ENCODE peak calls at places on chromosomes 5 and 9, in five cellular contexts. D is NCI-H510A treated with DMSO at 0.1 percent for 48 hours, G is natural killer cell, H is fibroblast of lung, R is T-cell. M is an unnamed sample.

GRCh38 chr9:100459963-100460362 is 13.0 kb upstream of the TMEFF1 start:
- DNase-seq in D (no peak), G (no peak), H (no peak), R (no peak), M (no peak)

GRCh38 chr5:66362021-66362420 is 217.9 kb downstream of the SREK1 start:
- DNase-seq in D (no peak), G (no peak), H (no peak), R (no peak), M (no peak)

GRCh38 chr5:34474573-34475021 is 181.5 kb upstream of the RAI14 start:
- DNase-seq in D (peak; percentile 94), G (no peak), H (peak; percentile 42), R (no peak), M (peak; percentile 66)

GRCh38 chr5:87136733-87137132 is 130.9 kb upstream of the RASA1 start:
- DNase-seq in D (no peak), G (no peak), H (no peak), R (no peak), M (no peak)

GRCh38 chr5:163079618-163080017 is 357.8 kb upstream of the CCNG1 start:
- DNase-seq in D (no peak), G (no peak), H (peak; percentile 0), R (no peak), M (no peak)

GRCh38 chr9:18877984-18878383 is 155.0 kb downstream of the SAXO1 start:
- DNase-seq in D (no peak), G (no peak), H (no peak), R (no peak), M (no peak)

GRCh38 chr9:108994695-108995094 is 18.6 kb downstream of the CTNNAL1 start:
- DNase-seq in D (no peak), G (no peak), H (peak; percentile 39), R (no peak), M (no peak)

GRCh38 chr9:127201071-127201541 is 63.5 kb upstream of the GARNL3 start:
- DNase-seq in D (no peak), G (no peak), H (peak; percentile 27), R (no peak), M (no peak)

GRCh38 chr9:98453589-98454311 is 198.3 kb upstream of the TBC1D2 start:
- DNase-seq in D (no peak), G (no peak), H (peak; percentile 76), R (no peak), M (no peak)

GRCh38 chr5:10018670-10019069 is 231.0 kb downstream of the ATPSCKMT start:
- DNase-seq in D (no peak), G (no peak), H (peak; percentile 96), R (no peak), M (peak; percentile 95)

GRCh38 chr9:137453643-137454081 is 5.5 kb downstream of the NSMF start:
- DNase-seq in D (no peak), G (peak; percentile 63), H (peak; percentile 40), R (peak; percentile 55), M (peak; percentile 70)

GRCh38 chr9:123685489-123686083 is 244.3 kb downstream of the DENND1A start:
- DNase-seq in D (no peak), G (no peak), H (no peak), R (no peak), M (no peak)

GRCh38 chr5:170307575-170308465 is 10.2 kb upstream of the LCP2 start:
- DNase-seq in D (peak; percentile 20), G (no peak), H (peak; percentile 38), R (no peak), M (peak; percentile 95)

GRCh38 chr5:40623480-40624420 is 56.0 kb upstream of the PTGER4 start:
- DNase-seq in D (no peak), G (no peak), H (no peak), R (peak; percentile 25), M (no peak)

GRCh38 chr9:25964239-25964638 is 286.0 kb upstream of the TUSC1 start:
- DNase-seq in D (peak; percentile 1), G (no peak), H (peak; percentile 54), R (no peak), M (peak; percentile 87)

GRCh38 chr5:174414315-174414710 is 310.1 kb upstream of the MSX2 start:
- DNase-seq in D (no peak), G (no peak), H (peak; percentile 45), R (no peak), M (no peak)

GRCh38 chr5:62938927-62939326 is 360.3 kb downstream of the LRRC70 start:
- DNase-seq in D (no peak), G (no peak), H (peak; percentile 2), R (no peak), M (peak; percentile 2)

GRCh38 chr9:125674981-125675973 is 31.7 kb downstream of the MAPKAP1 start:
- DNase-seq in D (peak; percentile 28), G (no peak), H (peak; percentile 93), R (no peak), M (peak; percentile 81)

GRCh38 chr5:139744471-139745120 is 51.0 kb upstream of the PSD2 start:
- DNase-seq in D (no peak), G (no peak), H (no peak), R (no peak), M (no peak)

GRCh38 chr9:127796899-127797370 is 5.7 kb upstream of the FPGS start:
- DNase-seq in D (no peak), G (no peak), H (peak; percentile 72), R (no peak), M (peak; percentile 68)

GRCh38 chr9:127838375-127839078 is 15.9 kb downstream of the ENG start:
- DNase-seq in D (no peak), G (no peak), H (peak; percentile 95), R (no peak), M (peak; percentile 98)

GRCh38 chr9:5481744-5482027 is 28.6 kb upstream of the PDCD1LG2 start:
- DNase-seq in D (no peak), G (no peak), H (no peak), R (no peak), M (no peak)

GRCh38 chr5:36796171-36796570 is 80.4 kb upstream of the NIPBL start:
- DNase-seq in D (no peak), G (no peak), H (no peak), R (no peak), M (peak; percentile 5)

GRCh38 chr5:138391859-138392386 is 39.4 kb downstream of the KDM3B start:
- DNase-seq in D (no peak), G (no peak), H (no peak), R (no peak), M (no peak)

GRCh38 chr5:28967848-28968247 is 1929.5 kb upstream of the CDH9 start:
- DNase-seq in D (no peak), G (no peak), H (no peak), R (no peak), M (no peak)

GRCh38 chr5:140208065-140208464 is 33.1 kb downstream of the CYSTM1 start:
- DNase-seq in D (no peak), G (no peak), H (no peak), R (no peak), M (no peak)

GRCh38 chr9:127854169-127854833 is at the start of gene ENG:
- DNase-seq in D (no peak), G (no peak), H (peak; percentile 65), R (no peak), M (peak; percentile 64)

GRCh38 chr5:172559004-172559932 is 81.8 kb upstream of the NEURL1B start:
- DNase-seq in D (no peak), G (no peak), H (peak; percentile 95), R (no peak), M (peak; percentile 87)

GRCh38 chr9:112341741-112342140 is 8.3 kb upstream of the PTBP3 start:
- DNase-seq in D (no peak), G (no peak), H (peak; percentile 77), R (no peak), M (no peak)

GRCh38 chr5:180352976-180353225 is 235 bp downstream of the GFPT2 start:
- DNase-seq in D (no peak), G (no peak), H (no peak), R (no peak), M (no peak)

GRCh38 chr5:133531634-133532033 is 80.7 kb downstream of the FSTL4 start:
- DNase-seq in D (no peak), G (no peak), H (peak; percentile 66), R (no peak), M (no peak)